ENCODE peak calls at places on chromosomes 7 and 10, in five cellular contexts. H, J, I, M and T are unnamed samples.

GRCh38 chr7:87625101-87625500 is 3.1 kb upstream of the RUNDC3B start:
- DNase-seq in I (no peak), M (no peak), J (no peak), H (no peak), T (no peak)

GRCh38 chr7:155166673-155167370 is 96.7 kb downstream of the HTR5A start:
- DNase-seq in H (no peak), J (no peak), I (peak), M (no peak), T (peak)

GRCh38 chr10:34489973-34490372 is 325.1 kb downstream of the PARD3 start:
- DNase-seq in I (no peak), J (no peak), M (no peak), H (no peak), T (no peak)

GRCh38 chr7:29370531-29371314 is 176.1 kb downstream of the CHN2 start:
- DNase-seq in H (no peak), I (peak), J (no peak), M (no peak), T (peak)

GRCh38 chr7:30465342-30466170 is 13.0 kb downstream of the NOD1 start:
- DNase-seq in H (no peak), J (no peak), M (no peak), I (no peak), T (peak)

GRCh38 chr10:10128387-10128786 is 889.3 kb upstream of the CELF2 start:
- DNase-seq in J (no peak), H (no peak), M (no peak), I (no peak), T (no peak)

GRCh38 chr10:123134058-123134914 is 1.5 kb upstream of the HMX3 start:
- DNase-seq in M (no peak), H (no peak), I (peak), J (no peak), T (no peak)

GRCh38 chr7:85829817-85830432 is 643.1 kb upstream of the SEMA3D start:
- DNase-seq in J (no peak), M (no peak), I (no peak), H (no peak), T (no peak)

GRCh38 chr10:116292493-116292892 is 19.5 kb upstream of the GFRA1 start:
- DNase-seq in J (no peak), H (no peak), I (no peak), M (no peak), T (no peak)

GRCh38 chr10:209357-209756 is 74.1 kb downstream of the ZMYND11 start:
- DNase-seq in I (no peak), J (no peak), M (no peak), H (no peak), T (no peak)

GRCh38 chr10:60208676-60209269 is 180.9 kb downstream of the ANK3 start:
- DNase-seq in M (no peak), H (no peak), J (no peak), I (no peak), T (peak)

GRCh38 chr7:29488977-29489376 is 74.7 kb upstream of the PRR15 start:
- DNase-seq in I (no peak), J (no peak), M (no peak), H (no peak), T (peak)

GRCh38 chr10:52283174-52283573 is 30.9 kb upstream of the DKK1 start:
- DNase-seq in J (no peak), H (no peak), I (no peak), M (no peak), T (no peak)

GRCh38 chr10:97940534-97940933 is 89.9 kb downstream of the CRTAC1 start:
- DNase-seq in I (no peak), J (no peak), M (no peak), H (no peak), T (no peak)

GRCh38 chr10:3149918-3150317 is 22.7 kb downstream of the PITRM1 start:
- DNase-seq in H (no peak), I (no peak), M (no peak), J (no peak), T (no peak)

GRCh38 chr7:25519962-25520562 is 291.8 kb upstream of the NPVF start:
- DNase-seq in J (no peak), I (no peak), H (no peak), M (no peak), T (no peak)

GRCh38 chr7:51009716-51010496 is 227.2 kb upstream of the GRB10 start:
- DNase-seq in I (peak), M (no peak), H (no peak), J (no peak), T (peak)

GRCh38 chr7:111756687-111757178 is 194.4 kb upstream of the IMMP2L start:
- DNase-seq in H (no peak), I (peak), M (no peak), J (peak), T (no peak)

GRCh38 chr7:98831641-98832221 is 38.1 kb downstream of the TMEM130 start:
- DNase-seq in J (no peak), H (peak), I (peak), M (no peak), T (peak)

GRCh38 chr7:112238852-112239610 is 32.5 kb downstream of the ZNF277 start:
- DNase-seq in I (peak), J (no peak), H (no peak), M (no peak), T (no peak)

GRCh38 chr7:37943905-37944736 is 23.7 kb downstream of the EPDR1 start:
- DNase-seq in J (no peak), I (no peak), M (no peak), H (no peak), T (no peak)

GRCh38 chr7:31443457-31443856 is 70.4 kb upstream of the ITPRID1 start:
- DNase-seq in J (peak), M (no peak), I (peak), H (no peak), T (peak)

GRCh38 chr10:17428616-17429097 is 25.7 kb downstream of the ST8SIA6 start:
- DNase-seq in J (no peak), H (peak), M (peak), I (no peak), T (no peak)

GRCh38 chr7:140326116-140326928 is 72.0 kb downstream of the SLC37A3 start:
- DNase-seq in M (peak), I (peak), H (peak), J (peak), T (peak)